ENCODE peak calls at places on chromosomes 1 and 21, in ten cellular contexts. One of them, this sample, is unnamed.

GRCh38 chr21:26136686-26137085 is 33.9 kb downstream of the APP start:
- DNase-seq in left ventricle myocardium inferior: no peak
- DNase-seq in fibroblast of lung: peak; percentile 51
- DNase-seq in heart left ventricle: no peak
- DNase-seq in cardiac muscle cell: no peak
- DNase-seq in BE2C: no peak
- DNase-seq in ovary: no peak
- DNase-seq in A549: no peak
- DNase-seq in keratinocyte: no peak
- DNase-seq in PC-3: no peak
- DNase-seq in this sample: no peak

GRCh38 chr1:115423776-115424175 is 85.7 kb upstream of the NGF start:
- DNase-seq in left ventricle myocardium inferior: no peak
- DNase-seq in fibroblast of lung: peak; percentile 74
- DNase-seq in heart left ventricle: no peak
- DNase-seq in cardiac muscle cell: no peak
- DNase-seq in BE2C: no peak
- DNase-seq in ovary: no peak
- DNase-seq in A549: no peak
- DNase-seq in keratinocyte: no peak
- DNase-seq in PC-3: peak; percentile 48
- DNase-seq in this sample: no peak

GRCh38 chr1:181676269-181676668 is 193.0 kb downstream of the CACNA1E start:
- DNase-seq in left ventricle myocardium inferior: no peak
- DNase-seq in fibroblast of lung: peak; percentile 17
- DNase-seq in heart left ventricle: no peak
- DNase-seq in cardiac muscle cell: peak; percentile 55
- DNase-seq in BE2C: peak; percentile 22
- DNase-seq in ovary: no peak
- DNase-seq in A549: peak; percentile 41
- DNase-seq in keratinocyte: peak; percentile 7
- DNase-seq in PC-3: peak; percentile 32
- DNase-seq in this sample: peak; percentile 10

GRCh38 chr1:109739738-109740614 is 862 bp downstream of the GSTM3 start:
- DNase-seq in left ventricle myocardium inferior: peak; percentile 86
- DNase-seq in fibroblast of lung: peak; percentile 60
- DNase-seq in heart left ventricle: peak; percentile 80
- DNase-seq in cardiac muscle cell: peak; percentile 85
- DNase-seq in BE2C: peak; percentile 84
- DNase-seq in ovary: peak; percentile 91
- DNase-seq in A549: peak; percentile 56
- DNase-seq in keratinocyte: no peak
- DNase-seq in PC-3: peak; percentile 72
- DNase-seq in this sample: peak; percentile 76

GRCh38 chr1:17158961-17159360 is 39.7 kb upstream of the PADI2 start:
- DNase-seq in left ventricle myocardium inferior: no peak
- DNase-seq in fibroblast of lung: peak; percentile 49
- DNase-seq in heart left ventricle: no peak
- DNase-seq in cardiac muscle cell: no peak
- DNase-seq in BE2C: no peak
- DNase-seq in ovary: no peak
- DNase-seq in A549: no peak
- DNase-seq in keratinocyte: no peak
- DNase-seq in PC-3: no peak
- DNase-seq in this sample: no peak

GRCh38 chr1:211925016-211925415 is 94.5 kb upstream of the LPGAT1 start:
- DNase-seq in left ventricle myocardium inferior: no peak
- DNase-seq in fibroblast of lung: no peak
- DNase-seq in heart left ventricle: no peak
- DNase-seq in cardiac muscle cell: no peak
- DNase-seq in BE2C: no peak
- DNase-seq in ovary: no peak
- DNase-seq in A549: no peak
- DNase-seq in keratinocyte: peak; percentile 60
- DNase-seq in PC-3: peak; percentile 69
- DNase-seq in this sample: no peak

GRCh38 chr1:236904874-236905741 is 99.1 kb downstream of the MT1HL1 start:
- DNase-seq in left ventricle myocardium inferior: no peak
- DNase-seq in fibroblast of lung: peak; percentile 94
- DNase-seq in heart left ventricle: no peak
- DNase-seq in cardiac muscle cell: no peak
- DNase-seq in BE2C: no peak
- DNase-seq in ovary: no peak
- DNase-seq in A549: peak; percentile 85
- DNase-seq in keratinocyte: peak; percentile 50
- DNase-seq in PC-3: peak; percentile 89
- DNase-seq in this sample: no peak

GRCh38 chr21:42781981-42782722 is 97.2 kb downstream of the WDR4 start:
- DNase-seq in left ventricle myocardium inferior: no peak
- DNase-seq in fibroblast of lung: no peak
- DNase-seq in heart left ventricle: no peak
- DNase-seq in cardiac muscle cell: peak; percentile 40
- DNase-seq in BE2C: peak; percentile 63
- DNase-seq in ovary: peak; percentile 71
- DNase-seq in A549: no peak
- DNase-seq in keratinocyte: no peak
- DNase-seq in PC-3: no peak
- DNase-seq in this sample: no peak

GRCh38 chr1:3895279-3895950 is 4.7 kb downstream of the C1orf174 start:
- DNase-seq in left ventricle myocardium inferior: no peak
- DNase-seq in fibroblast of lung: peak; percentile 57
- DNase-seq in heart left ventricle: no peak
- DNase-seq in cardiac muscle cell: no peak
- DNase-seq in BE2C: no peak
- DNase-seq in ovary: no peak
- DNase-seq in A549: no peak
- DNase-seq in keratinocyte: no peak
- DNase-seq in PC-3: no peak
- DNase-seq in this sample: no peak

GRCh38 chr1:170511066-170511465 is 20.9 kb upstream of the GORAB start:
- DNase-seq in left ventricle myocardium inferior: no peak
- DNase-seq in fibroblast of lung: no peak
- DNase-seq in heart left ventricle: no peak
- DNase-seq in cardiac muscle cell: no peak
- DNase-seq in BE2C: no peak
- DNase-seq in ovary: peak; percentile 15
- DNase-seq in A549: no peak
- DNase-seq in keratinocyte: no peak
- DNase-seq in PC-3: no peak
- DNase-seq in this sample: no peak

GRCh38 chr21:46003575-46004007 is 22.0 kb downstream of the COL6A1 start:
- DNase-seq in left ventricle myocardium inferior: no peak
- DNase-seq in fibroblast of lung: no peak
- DNase-seq in heart left ventricle: peak; percentile 23
- DNase-seq in cardiac muscle cell: no peak
- DNase-seq in BE2C: no peak
- DNase-seq in ovary: peak; percentile 44
- DNase-seq in A549: no peak
- DNase-seq in keratinocyte: no peak
- DNase-seq in PC-3: no peak
- DNase-seq in this sample: no peak

GRCh38 chr1:162217674-162218073 is 148.2 kb downstream of the NOS1AP start:
- DNase-seq in left ventricle myocardium inferior: no peak
- DNase-seq in fibroblast of lung: no peak
- DNase-seq in heart left ventricle: no peak
- DNase-seq in cardiac muscle cell: no peak
- DNase-seq in BE2C: no peak
- DNase-seq in ovary: no peak
- DNase-seq in A549: no peak
- DNase-seq in keratinocyte: no peak
- DNase-seq in PC-3: no peak
- DNase-seq in this sample: no peak
- H3K4me1 ChIP-seq in left ventricle myocardium inferior: peaks cover 42% of the 10 kb centered on the region
- H3K4me1 ChIP-seq in fibroblast of lung: no peaks in the 10 kb centered on the region
- H3K4me1 ChIP-seq in heart left ventricle: peaks cover 8% of the 10 kb centered on the region
- H3K4me1 ChIP-seq in cardiac muscle cell: peaks cover 52% of the 10 kb centered on the region
- H3K4me1 ChIP-seq in BE2C: no peaks in the 10 kb centered on the region
- H3K4me1 ChIP-seq in ovary: peaks cover 2% of the 10 kb centered on the region
- H3K4me1 ChIP-seq in A549: no peaks in the 10 kb centered on the region
- H3K4me1 ChIP-seq in keratinocyte: no peaks in the 10 kb centered on the region
- H3K4me1 ChIP-seq in PC-3: peaks cover 28% of the 10 kb centered on the region
- H3K4me1 ChIP-seq in this sample: peaks cover 9% of the 10 kb centered on the region

GRCh38 chr1:94852758-94853157 is 32.6 kb downstream of the SLC44A3 start:
- DNase-seq in left ventricle myocardium inferior: no peak
- DNase-seq in fibroblast of lung: no peak
- DNase-seq in heart left ventricle: no peak
- DNase-seq in cardiac muscle cell: no peak
- DNase-seq in BE2C: no peak
- DNase-seq in ovary: no peak
- DNase-seq in A549: no peak
- DNase-seq in keratinocyte: no peak
- DNase-seq in PC-3: no peak
- DNase-seq in this sample: no peak
- TF ChIP-seq CTCF in left ventricle myocardium inferior: peak; percentile 26
- TF ChIP-seq CTCF in fibroblast of lung: peak; percentile 15
- TF ChIP-seq CTCF in heart left ventricle: no peak
- TF ChIP-seq CTCF in cardiac muscle cell: peak; percentile 8
- TF ChIP-seq CTCF in BE2C: no peak
- TF ChIP-seq CTCF in ovary: peak; percentile 45
- TF ChIP-seq CTCF in A549: no peak
- TF ChIP-seq CTCF in keratinocyte: no peak
- TF ChIP-seq CTCF in PC-3: peak; percentile 52
- TF ChIP-seq CTCF in this sample: no peak

GRCh38 chr1:87330201-87330953 is 1.7 kb downstream of the LMO4 start:
- DNase-seq in left ventricle myocardium inferior: no peak
- DNase-seq in fibroblast of lung: peak; percentile 38
- DNase-seq in heart left ventricle: no peak
- DNase-seq in cardiac muscle cell: peak; percentile 50
- DNase-seq in BE2C: no peak
- DNase-seq in ovary: peak; percentile 31
- DNase-seq in A549: no peak
- DNase-seq in keratinocyte: no peak
- DNase-seq in PC-3: peak; percentile 33
- DNase-seq in this sample: no peak
- H3K4me1 ChIP-seq in left ventricle myocardium inferior: peaks cover 73% of the 10 kb centered on the region
- H3K4me1 ChIP-seq in fibroblast of lung: peaks cover 5% of the 10 kb centered on the region
- H3K4me1 ChIP-seq in heart left ventricle: peaks cover 10% of the 10 kb centered on the region
- H3K4me1 ChIP-seq in cardiac muscle cell: peaks cover 32% of the 10 kb centered on the region
- H3K4me1 ChIP-seq in BE2C: peaks cover 4% of the 10 kb centered on the region
- H3K4me1 ChIP-seq in ovary: peaks cover 9% of the 10 kb centered on the region
- H3K4me1 ChIP-seq in A549: peaks cover 23% of the 10 kb centered on the region
- H3K4me1 ChIP-seq in keratinocyte: peaks cover 36% of the 10 kb centered on the region
- H3K4me1 ChIP-seq in PC-3: peaks cover 35% of the 10 kb centered on the region
- H3K4me1 ChIP-seq in this sample: peaks cover 33% of the 10 kb centered on the region

GRCh38 chr21:34688145-34688544 is 19.4 kb downstream of the CLIC6 start:
- DNase-seq in left ventricle myocardium inferior: no peak
- DNase-seq in fibroblast of lung: no peak
- DNase-seq in heart left ventricle: no peak
- DNase-seq in cardiac muscle cell: no peak
- DNase-seq in BE2C: peak; percentile 64
- DNase-seq in ovary: peak; percentile 66
- DNase-seq in A549: peak; percentile 28
- DNase-seq in keratinocyte: no peak
- DNase-seq in PC-3: no peak
- DNase-seq in this sample: no peak
- TF ChIP-seq CTCF in left ventricle myocardium inferior: no peak
- TF ChIP-seq CTCF in fibroblast of lung: peak; percentile 60
- TF ChIP-seq CTCF in heart left ventricle: no peak
- TF ChIP-seq CTCF in cardiac muscle cell: peak; percentile 55
- TF ChIP-seq CTCF in BE2C: peak; percentile 62
- TF ChIP-seq CTCF in ovary: no peak
- TF ChIP-seq CTCF in A549: peak; percentile 50
- TF ChIP-seq CTCF in keratinocyte: peak; percentile 59
- TF ChIP-seq CTCF in PC-3: no peak
- TF ChIP-seq CTCF in this sample: no peak

DNA sequence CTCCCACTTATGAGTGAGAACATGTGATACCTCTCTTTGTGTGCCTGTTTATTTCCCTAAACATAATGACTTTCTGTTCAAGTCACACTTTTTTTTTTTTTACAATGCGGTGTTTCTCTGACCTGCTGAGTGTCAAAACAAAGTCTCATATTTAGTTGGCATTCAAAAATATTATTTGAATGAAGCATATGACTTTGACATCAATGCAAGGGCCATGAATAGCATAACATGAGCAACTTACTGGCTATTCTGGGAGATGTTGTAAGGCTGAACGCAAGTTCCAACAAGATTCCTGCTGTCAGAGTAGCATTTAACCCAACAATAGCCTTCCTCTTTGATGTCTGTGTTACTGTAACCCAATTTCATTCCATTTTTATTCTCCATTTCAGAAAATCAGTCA is 2.0 kb upstream of the KRTAP19-1 start:
- DNase-seq in left ventricle myocardium inferior: no peak
- DNase-seq in fibroblast of lung: no peak
- DNase-seq in heart left ventricle: no peak
- DNase-seq in cardiac muscle cell: peak; percentile 9
- DNase-seq in BE2C: no peak
- DNase-seq in ovary: no peak
- DNase-seq in A549: no peak
- DNase-seq in keratinocyte: no peak
- DNase-seq in PC-3: no peak
- DNase-seq in this sample: no peak
- H3K4me1 ChIP-seq in left ventricle myocardium inferior: peaks cover 9% of the 10 kb centered on the region
- H3K4me1 ChIP-seq in fibroblast of lung: no peaks in the 10 kb centered on the region
- H3K4me1 ChIP-seq in heart left ventricle: no peaks in the 10 kb centered on the region
- H3K4me1 ChIP-seq in cardiac muscle cell: peaks cover 29% of the 10 kb centered on the region
- H3K4me1 ChIP-seq in BE2C: no peaks in the 10 kb centered on the region
- H3K4me1 ChIP-seq in ovary: no peaks in the 10 kb centered on the region
- H3K4me1 ChIP-seq in A549: no peaks in the 10 kb centered on the region
- H3K4me1 ChIP-seq in keratinocyte: peaks cover 8% of the 10 kb centered on the region
- H3K4me1 ChIP-seq in PC-3: no peaks in the 10 kb centered on the region
- H3K4me1 ChIP-seq in this sample: no peaks in the 10 kb centered on the region

DNA sequence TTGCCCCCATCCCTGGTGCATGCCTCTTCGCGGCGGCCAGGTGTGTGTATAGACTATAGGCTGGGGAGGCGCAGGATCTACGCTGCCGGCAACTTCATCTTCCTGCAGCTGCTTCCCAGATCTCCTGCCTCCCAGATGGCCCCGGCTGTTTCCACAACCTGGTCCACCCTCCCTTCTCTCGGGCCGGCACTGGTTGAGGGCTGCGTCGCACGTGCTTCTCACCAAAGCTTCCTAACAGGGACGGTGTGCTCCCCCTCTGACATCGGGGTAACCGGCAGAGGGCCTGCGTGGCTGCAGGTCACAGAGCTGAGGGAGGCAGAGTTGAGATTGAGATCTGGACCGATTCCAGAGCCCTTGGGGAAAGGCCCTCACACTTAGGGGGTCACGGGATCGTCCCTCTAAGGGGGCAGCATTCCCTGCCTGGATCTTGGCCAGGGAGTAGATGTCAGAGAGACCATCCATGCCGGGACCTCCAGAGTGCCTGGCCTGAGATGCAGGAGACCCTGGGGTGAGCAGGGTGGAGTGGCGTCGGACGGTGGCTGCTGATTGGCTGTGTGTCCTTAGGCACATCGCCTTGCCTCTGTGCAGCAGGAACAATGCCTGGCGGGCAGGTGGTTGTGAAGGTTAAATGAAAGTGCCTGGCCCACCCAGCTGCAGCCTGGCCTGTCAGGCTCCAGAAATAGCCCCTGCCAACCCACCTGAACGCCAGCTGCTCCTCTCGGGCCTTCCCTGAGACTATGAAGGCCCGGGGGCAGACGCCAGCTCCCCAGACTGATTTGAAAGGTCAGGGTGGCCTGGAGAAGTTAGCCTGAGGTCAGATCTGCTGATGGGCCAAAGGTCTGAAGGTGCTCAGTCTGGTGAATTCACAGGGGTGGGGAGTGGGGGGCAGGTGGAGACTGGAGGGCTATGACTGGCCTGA is 6.1 kb upstream of the MASP2 start:
- DNase-seq in left ventricle myocardium inferior: no peak
- DNase-seq in fibroblast of lung: no peak
- DNase-seq in heart left ventricle: no peak
- DNase-seq in cardiac muscle cell: no peak
- DNase-seq in BE2C: peak; percentile 70
- DNase-seq in ovary: no peak
- DNase-seq in A549: no peak
- DNase-seq in keratinocyte: no peak
- DNase-seq in PC-3: no peak
- DNase-seq in this sample: no peak
- TF ChIP-seq CTCF in left ventricle myocardium inferior: no peak
- TF ChIP-seq CTCF in fibroblast of lung: no peak
- TF ChIP-seq CTCF in heart left ventricle: no peak
- TF ChIP-seq CTCF in cardiac muscle cell: no peak
- TF ChIP-seq CTCF in BE2C: no peak
- TF ChIP-seq CTCF in ovary: no peak
- TF ChIP-seq CTCF in A549: no peak
- TF ChIP-seq CTCF in keratinocyte: no peak
- TF ChIP-seq CTCF in PC-3: no peak
- TF ChIP-seq CTCF in this sample: no peak

This sample was measured in gastrocnemius medialis.